ENCODE peak calls at places on chromosomes 7 and 10, in nine cellular contexts. H is posterior cingulate gyrus; D is stimulated activated CD4-positive, alpha-beta T cell treated with anti-CD3 and anti-CD28 coated beads, Interleukin-1b, Interleukin-23, amount 100 ng/mL, for 1 hour; G is GM23248; A is heart right ventricle; Y is left colon; E is MV-4-11; I is Peyer's patch; P is activated CD4-positive, alpha-beta T cell treated with anti-CD3 and anti-CD28 coated beads for 1 hour. F is an unnamed sample.

GRCh38 chr7:104855826-104856225 is 158.2 kb upstream of the KMT2E start:
- DNase-seq in H (no peak), D (no peak), G (no peak), A (no peak), Y (no peak), E (no peak), I (no peak), P (no peak), F (no peak)

GRCh38 chr7:77995717-77996116 is 197.1 kb downstream of the PHTF2 start:
- DNase-seq in H (no peak), D (no peak), G (peak; percentile 34), A (no peak), Y (no peak), E (no peak), I (no peak), P (no peak), F (no peak)

GRCh38 chr10:44675086-44675874 is 235.9 kb upstream of the TMEM72 start:
- DNase-seq in H (no peak), D (no peak), G (no peak), A (no peak), Y (no peak), E (no peak), I (no peak), P (no peak), F (no peak)

GRCh38 chr7:55649238-55649637 is 76.9 kb upstream of the VOPP1 start:
- DNase-seq in H (no peak), D (no peak), G (no peak), A (no peak), Y (no peak), E (no peak), I (no peak), P (no peak), F (no peak)

GRCh38 chr10:126090911-126091728 is 194.8 kb downstream of the FANK1 start:
- DNase-seq in H (no peak), D (no peak), G (peak; percentile 97), A (no peak), Y (no peak), E (no peak), I (no peak), P (no peak), F (no peak)

GRCh38 chr7:16670021-16670420 is 24.0 kb downstream of the BZW2 start:
- DNase-seq in H (no peak), D (no peak), G (peak; percentile 66), A (no peak), Y (no peak), E (no peak), I (no peak), P (no peak), F (no peak)

GRCh38 chr7:155598810-155599210 is 45.7 kb upstream of the RBM33 start:
- DNase-seq in H (peak; percentile 77), D (peak; percentile 84), G (peak; percentile 80), A (peak; percentile 73), Y (peak; percentile 52), E (peak; percentile 44), I (peak; percentile 85), P (peak; percentile 66), F (peak; percentile 79)

GRCh38 chr7:111895049-111895448 is 311.1 kb downstream of the DOCK4 start:
- DNase-seq in H (no peak), D (no peak), G (no peak), A (no peak), Y (no peak), E (no peak), I (no peak), P (no peak), F (no peak)

GRCh38 chr10:11175823-11176243 is 158.2 kb downstream of the CELF2 start:
- DNase-seq in H (no peak), D (no peak), G (no peak), A (no peak), Y (no peak), E (peak; percentile 93), I (peak; percentile 71), P (no peak), F (no peak)

GRCh38 chr7:32958046-32959025 is 1.1 kb downstream of the FKBP9 start:
- DNase-seq in H (no peak), D (no peak), G (peak; percentile 89), A (peak; percentile 72), Y (peak; percentile 54), E (no peak), I (no peak), P (no peak), F (no peak)

GRCh38 chr7:149043936-149044335 is 15.6 kb upstream of the PDIA4 start:
- DNase-seq in H (no peak), D (no peak), G (no peak), A (no peak), Y (no peak), E (no peak), I (no peak), P (no peak), F (no peak)

GRCh38 chr7:113374924-113375323 is 256.6 kb upstream of the SMIM30 start:
- DNase-seq in H (no peak), D (no peak), G (no peak), A (no peak), Y (no peak), E (no peak), I (no peak), P (no peak), F (no peak)

GRCh38 chr7:98222533-98223195 is 11.4 kb downstream of the BHLHA15 start:
- DNase-seq in H (no peak), D (no peak), G (no peak), A (no peak), Y (peak; percentile 18), E (no peak), I (no peak), P (no peak), F (no peak)

GRCh38 chr7:31890198-31890597 is 180.0 kb downstream of the PDE1C start:
- DNase-seq in H (no peak), D (no peak), G (peak; percentile 45), A (no peak), Y (no peak), E (peak; percentile 89), I (no peak), P (no peak), F (no peak)

GRCh38 chr10:110175406-110175805 is 32.0 kb upstream of the MXI1 start:
- DNase-seq in H (no peak), D (no peak), G (peak; percentile 26), A (peak; percentile 23), Y (peak; percentile 5), E (no peak), I (no peak), P (no peak), F (no peak)

GRCh38 chr10:124231188-124232135 is 138.1 kb upstream of the CHST15 start:
- DNase-seq in H (no peak), D (no peak), G (no peak), A (no peak), Y (no peak), E (peak; percentile 1), I (no peak), P (no peak), F (no peak)